ENCODE peak calls at places on chromosomes 13 and 19, in five cellular contexts. W is fibroblast of pulmonary artery; L is neuronal stem cell; G is colonic mucosa; U is activated CD4-positive, alpha-beta T cell treated with anti-CD3 and anti-CD28 coated beads, Interleukin-2, amount 50 U/mL, for 1 hour. B is an unnamed sample.

GRCh38 chr19:42088471-42089190 is 12.7 kb downstream of the ZNF574 start:
- DNase-seq in W (peak), L (no peak), G (no peak), U (no peak), B (no peak)

GRCh38 chr13:113150545-113151365 is 7.7 kb upstream of the PROZ start:
- DNase-seq in W (no peak), L (no peak), G (no peak), U (no peak), B (no peak)

GRCh38 chr13:34698953-34699352 is 243.1 kb upstream of the NBEA start:
- DNase-seq in W (peak), L (no peak), G (no peak), U (no peak), B (no peak)

GRCh38 chr13:33649212-33649917 is 168.6 kb upstream of the RFC3 start:
- DNase-seq in W (no peak), L (no peak), G (no peak), U (no peak), B (no peak)

GRCh38 chr13:44818428-44818827 is 170.8 kb downstream of the NUFIP1 start:
- DNase-seq in W (peak), L (peak), G (no peak), U (no peak), B (no peak)

GRCh38 chr13:113546571-113547247 is 37.8 kb upstream of the TFDP1 start:
- DNase-seq in W (no peak), L (no peak), G (no peak), U (no peak), B (no peak)

GRCh38 chr13:73433893-73434292 is 375.1 kb downstream of the KLF5 start:
- DNase-seq in W (no peak), L (no peak), G (no peak), U (no peak), B (no peak)

GRCh38 chr13:43990829-43991228 is 111.1 kb downstream of the LACC1 start:
- DNase-seq in W (no peak), L (no peak), G (no peak), U (no peak), B (no peak)

GRCh38 chr19:40413291-40413994 is at the start of gene PRX:
- DNase-seq in W (no peak), L (no peak), G (no peak), U (no peak), B (no peak)